ENCODE peak calls at places on chromosomes 11 and 22, in five cellular contexts. S is mesenchymal stem cell, Z is H1, U is H9, J is neuronal stem cell. F is an unnamed sample.

GRCh38 chr22:25542231-25542630 is 22.2 kb upstream of the GRK3 start:
- DNase-seq in U (no peak), J (no peak), Z (no peak), S (no peak), F (no peak)

GRCh38 chr11:105432241-105432995 is 177.5 kb upstream of the GRIA4 start:
- DNase-seq in U (no peak), J (no peak), Z (no peak), S (no peak), F (no peak)

GRCh38 chr22:30861688-30862552 is 106.7 kb downstream of the MORC2 start:
- DNase-seq in J (no peak), U (peak), Z (peak), S (no peak), F (no peak)

GRCh38 chr11:48006301-48006992 is 26.1 kb downstream of the PTPRJ start:
- DNase-seq in Z (no peak), J (no peak), S (peak), U (no peak), F (peak)

GRCh38 chr11:115222218-115222862 is 281.9 kb downstream of the CADM1 start:
- DNase-seq in Z (no peak), J (no peak), S (peak), U (no peak), F (peak)

GRCh38 chr11:46285173-46285572 is 7.7 kb downstream of the CREB3L1 start:
- DNase-seq in J (no peak), S (no peak), U (no peak), Z (no peak), F (no peak)

GRCh38 chr22:37852418-37852817 is 3.2 kb downstream of the EIF3L start:
- DNase-seq in J (no peak), Z (no peak), S (no peak), U (no peak), F (no peak)

GRCh38 chr11:132300283-132300682 is 929.9 kb downstream of the NTM start:
- DNase-seq in U (no peak), Z (no peak), S (no peak), J (no peak), F (peak)

GRCh38 chr11:6656936-6657335 is 1.3 kb upstream of the DCHS1 start:
- DNase-seq in S (no peak), J (no peak), U (no peak), Z (peak), F (no peak)

GRCh38 chr11:75342231-75342918 is 9.1 kb downstream of the ARRB1 start:
- DNase-seq in Z (no peak), J (no peak), S (no peak), U (no peak), F (no peak)

GRCh38 chr22:49372530-49373288 is 455.0 kb downstream of the BRD1 start:
- DNase-seq in J (no peak), S (no peak), Z (no peak), U (peak), F (no peak)

GRCh38 chr22:43077121-43077877 is 11.9 kb downstream of the TTLL1 start:
- DNase-seq in U (no peak), S (no peak), Z (no peak), J (no peak), F (no peak)

GRCh38 chr11:108037636-108038035 is 28.9 kb downstream of the CUL5 start:
- DNase-seq in Z (no peak), J (no peak), U (no peak), S (peak), F (peak)

GRCh38 chr11:128508785-128509518 is 78.4 kb downstream of the ETS1 start:
- DNase-seq in Z (no peak), S (peak), U (no peak), J (no peak), F (peak)

GRCh38 chr11:113261709-113262475 is 52.5 kb upstream of the TTC12 start:
- DNase-seq in U (no peak), J (no peak), Z (no peak), S (peak), F (peak)

GRCh38 chr22:28670153-28670552 is 9.5 kb downstream of the TTC28 start:
- DNase-seq in Z (no peak), J (no peak), S (peak), U (no peak), F (no peak)

GRCh38 chr11:96878299-96879051 is 488.7 kb downstream of the JRKL start:
- DNase-seq in Z (no peak), S (no peak), U (no peak), J (no peak), F (no peak)

GRCh38 chr11:73317373-73317772 is 9.3 kb downstream of the ARHGEF17 start:
- DNase-seq in Z (no peak), U (no peak), J (no peak), S (no peak), F (no peak)

GRCh38 chr11:88626216-88626615 is 288.7 kb upstream of the CTSC start:
- DNase-seq in U (no peak), J (no peak), S (no peak), Z (no peak), F (peak)

GRCh38 chr11:65652511-65653228 is 10.0 kb downstream of the RELA start:
- DNase-seq in J (peak), S (peak), Z (peak), U (peak), F (peak)

GRCh38 chr11:65650547-65651338 is 12.0 kb downstream of the RELA start:
- DNase-seq in U (peak), Z (no peak), J (no peak), S (no peak), F (no peak)

GRCh38 chr11:65651339-65651588 is 11.5 kb downstream of the RELA start:
- DNase-seq in U (no peak), J (no peak), S (no peak), Z (no peak), F (no peak)

GRCh38 chr11:65653229-65654225 is 9.2 kb downstream of the RELA start:
- DNase-seq in S (no peak), J (no peak), Z (no peak), U (no peak), F (no peak)

GRCh38 chr11:65651589-65652510 is 10.9 kb downstream of the RELA start:
- DNase-seq in S (peak), U (no peak), Z (no peak), J (no peak), F (peak)
- H2BK5ac ChIP-seq in S (no peak), U (no peak), Z (peak), J (peak), F (peak)

DNA sequence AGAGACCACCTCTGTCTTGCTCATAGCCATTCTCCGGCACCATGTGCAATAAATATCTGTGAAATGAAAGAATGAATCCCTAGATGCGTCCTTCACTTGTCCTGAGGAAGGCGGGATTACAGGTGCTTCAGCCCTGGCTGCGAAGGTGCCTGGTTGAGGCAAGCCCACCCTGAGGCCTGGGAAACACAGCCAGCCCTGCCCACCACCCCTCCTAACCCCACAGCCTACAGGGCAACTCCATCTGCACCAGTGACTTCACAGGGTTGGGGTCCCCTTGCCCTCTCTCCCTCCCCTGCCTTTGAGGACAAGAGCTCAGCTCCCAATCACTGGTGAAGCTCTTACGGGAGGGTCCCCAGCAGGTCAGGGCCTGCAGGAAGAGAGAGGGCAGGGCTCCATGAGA is 17.5 kb upstream of the SCGB1A1 start:
- DNase-seq in U (no peak), S (no peak), J (no peak), Z (no peak), F (no peak)
- H2BK5ac ChIP-seq in U (no peak), S (no peak), J (no peak), Z (no peak), F (no peak)

GRCh38 chr11:116472661-116473060 is 300.1 kb downstream of the BUD13 start:
- DNase-seq in U (no peak), J (no peak), S (no peak), Z (no peak), F (no peak)

GRCh38 chr11:116473790-116474346 is 298.9 kb downstream of the BUD13 start:
- DNase-seq in S (no peak), Z (no peak), J (no peak), U (peak), F (no peak)

GRCh38 chr11:116471608-116472007 is 301.2 kb downstream of the BUD13 start:
- DNase-seq in Z (no peak), J (no peak), S (no peak), U (no peak), F (peak)

GRCh38 chr11:116478205-116478604 is 294.6 kb downstream of the BUD13 start:
- DNase-seq in U (no peak), Z (no peak), J (no peak), S (no peak), F (no peak)

GRCh38 chr11:116473236-116473769 is 299.5 kb downstream of the BUD13 start:
- DNase-seq in Z (no peak), U (no peak), J (no peak), S (no peak), F (no peak)
- H2BK5ac ChIP-seq in Z (no peak), U (no peak), J (no peak), S (no peak), F (no peak)

GRCh38 chr11:86514453-86514852 is 139.8 kb downstream of the CCDC81 start:
- DNase-seq in U (no peak), S (no peak), J (no peak), Z (no peak), F (no peak)

GRCh38 chr11:86511086-86511551 is 136.4 kb downstream of the CCDC81 start:
- DNase-seq in Z (no peak), U (no peak), S (peak), J (no peak), F (peak)

GRCh38 chr11:86513138-86513537 is 138.5 kb downstream of the CCDC81 start:
- DNase-seq in S (no peak), U (no peak), Z (no peak), J (no peak), F (no peak)

GRCh38 chr11:86515297-86516094 is 140.8 kb downstream of the CCDC81 start:
- DNase-seq in S (peak), J (no peak), Z (no peak), U (no peak), F (peak)

DNA sequence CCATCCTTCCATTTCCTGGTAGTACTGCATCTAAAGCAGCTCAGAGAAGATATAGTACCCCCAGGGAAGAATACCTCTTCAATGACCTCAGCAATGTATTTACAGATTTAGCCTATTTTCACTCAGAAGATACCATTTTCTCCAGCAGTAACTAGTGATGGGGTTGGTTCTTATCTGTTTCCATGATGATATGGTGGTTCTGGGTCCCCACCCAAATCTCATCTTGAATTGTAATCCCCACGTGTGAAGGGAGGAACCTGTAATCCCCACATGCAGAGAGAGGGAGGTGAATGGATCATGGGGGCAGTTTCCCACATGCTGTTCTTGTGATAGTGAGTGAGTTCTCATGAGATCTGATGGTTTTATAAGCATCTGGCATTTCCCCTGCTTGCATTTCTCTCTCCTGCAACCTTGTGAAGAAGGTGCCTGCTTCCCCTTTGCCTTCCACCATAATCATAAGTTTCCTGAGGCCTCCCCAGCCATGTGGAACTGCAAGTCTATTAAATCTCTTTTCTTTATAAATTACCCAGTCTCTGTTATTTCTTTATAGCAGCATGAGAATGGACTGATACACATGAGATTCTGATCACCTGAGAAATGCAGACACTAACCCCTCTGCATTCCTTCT is 139.2 kb downstream of the CCDC81 start:
- DNase-seq in S (no peak), Z (no peak), U (no peak), J (no peak), F (no peak)
- H2BK5ac ChIP-seq in S (peak), Z (no peak), U (no peak), J (no peak), F (no peak)

DNA sequence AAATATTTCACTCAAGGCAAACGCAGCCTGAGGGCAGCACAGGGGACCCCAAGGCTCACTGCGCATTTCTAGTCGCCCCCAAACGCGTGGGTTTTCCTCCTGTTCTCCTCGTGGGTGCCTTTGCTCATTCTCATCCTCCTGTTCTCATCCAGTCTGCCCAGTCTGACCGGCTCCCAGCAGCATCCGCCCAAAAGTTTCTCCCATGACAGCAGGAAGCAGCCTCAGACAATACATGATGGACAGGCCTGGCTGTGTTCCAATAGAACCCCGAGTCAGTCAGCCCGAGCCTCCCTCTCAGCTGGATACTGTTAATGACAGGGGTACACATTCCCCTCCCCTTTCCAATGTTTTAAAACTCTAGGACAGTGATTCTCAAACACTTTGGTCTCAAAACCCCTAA is 22.5 kb upstream of the KRTAP5-7 start:
- DNase-seq in Z (peak), S (no peak), J (peak), U (no peak), F (no peak)
- H2BK5ac ChIP-seq in Z (no peak), S (no peak), J (no peak), U (no peak), F (no peak)

GRCh38 chr11:15696069-15696468 is 581.3 kb downstream of the INSC start:
- DNase-seq in J (no peak), U (no peak), S (no peak), Z (no peak), F (no peak)

GRCh38 chr11:15692739-15693138 is 578.0 kb downstream of the INSC start:
- DNase-seq in S (peak), U (no peak), Z (peak), J (no peak), F (peak)

GRCh38 chr11:15698855-15699254 is 584.1 kb downstream of the INSC start:
- DNase-seq in S (no peak), J (no peak), U (no peak), Z (no peak), F (no peak)

GRCh38 chr11:15697437-15698236 is 582.9 kb downstream of the INSC start:
- DNase-seq in Z (no peak), U (no peak), J (no peak), S (no peak), F (no peak)

GRCh38 chr11:15695096-15695721 is 580.5 kb downstream of the INSC start:
- DNase-seq in S (no peak), Z (no peak), J (no peak), U (no peak), F (no peak)
- H2BK5ac ChIP-seq in S (no peak), Z (no peak), J (no peak), U (no peak), F (no peak)

DNA sequence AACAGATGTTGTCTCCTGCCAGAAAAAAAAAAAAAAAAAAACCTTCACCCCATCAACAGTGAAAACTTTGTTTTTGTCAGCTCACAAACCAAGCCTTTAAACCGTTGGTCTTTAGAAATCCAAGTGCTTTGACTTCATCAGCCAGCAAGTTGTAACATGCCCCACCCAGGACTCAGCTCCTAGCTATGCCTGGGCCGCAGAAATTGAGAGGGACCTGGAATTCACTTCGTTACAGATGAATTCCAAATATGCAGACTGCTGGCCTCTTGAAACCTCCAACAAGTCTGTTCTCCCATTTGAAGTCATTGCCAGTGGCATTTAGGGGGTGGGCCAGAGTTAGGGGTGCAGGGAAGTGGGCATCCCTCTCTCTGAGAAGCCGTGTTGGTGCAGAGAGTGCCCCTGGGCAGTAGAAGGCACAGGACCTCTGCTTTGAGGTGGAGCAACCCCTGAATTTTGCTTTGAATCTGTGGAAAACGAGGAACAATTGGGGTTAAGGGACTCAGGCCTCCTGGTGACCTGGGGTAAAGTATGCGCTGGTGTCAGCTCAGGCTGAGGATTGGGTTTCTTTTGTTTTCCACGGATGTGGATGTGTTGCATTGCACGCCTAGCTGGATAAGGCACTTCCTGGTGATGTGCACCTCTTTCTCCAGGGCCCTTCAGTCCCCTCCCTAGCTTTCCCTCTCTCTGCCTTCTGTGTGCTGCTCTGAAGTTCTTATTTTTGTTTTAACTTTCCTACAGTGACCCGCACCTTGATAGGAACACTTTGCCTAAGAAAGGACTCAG is 109.5 kb downstream of the DBX1 start:
- DNase-seq in U (peak), J (no peak), Z (no peak), S (no peak), F (no peak)
- H2BK5ac ChIP-seq in U (no peak), J (no peak), Z (peak), S (no peak), F (no peak)